ENCODE peak calls at places on chromosomes 4 and X, in six cellular contexts. Y, P, L, G, F and S are unnamed samples.

GRCh38 chr4:142607976-142608375 is 238.1 kb downstream of the INPP4B start:
- DNase-seq in P (no peak), F (no peak), G (no peak), Y (no peak), L (no peak), S (no peak)

GRCh38 chrX:115023139-115023538 is 5.7 kb upstream of the IL13RA2 start:
- DNase-seq in Y (no peak), G (no peak), P (no peak), L (no peak), F (no peak), S (no peak)

GRCh38 chr4:23213198-23213597 is 520.5 kb downstream of the GBA3 start:
- DNase-seq in P (no peak), G (no peak), Y (no peak), L (no peak), F (no peak), S (no peak)

GRCh38 chr4:74109116-74109791 is 10.3 kb upstream of the CXCL2 start:
- DNase-seq in G (no peak), Y (no peak), F (no peak), L (no peak), P (no peak), S (no peak)

GRCh38 chr4:39613093-39613656 is 25.5 kb downstream of the SMIM14 start:
- DNase-seq in Y (no peak), P (no peak), F (no peak), G (no peak), L (no peak), S (no peak)

GRCh38 chr4:73127839-73128448 is 58.4 kb upstream of the COX18 start:
- DNase-seq in G (no peak), F (no peak), Y (no peak), P (no peak), L (no peak), S (no peak)

GRCh38 chr4:82782626-82783025 is 16.0 kb downstream of the SCD5 start:
- DNase-seq in F (no peak), P (no peak), Y (no peak), L (no peak), G (no peak), S (no peak)

GRCh38 chr4:33959519-33959918 is 2284.8 kb downstream of the ARAP2 start:
- DNase-seq in P (no peak), G (no peak), Y (no peak), L (no peak), F (no peak), S (no peak)

GRCh38 chr4:126051709-126052424 is 737.1 kb downstream of the FAT4 start:
- DNase-seq in F (no peak), G (no peak), L (no peak), Y (no peak), P (no peak), S (peak; percentile 27)

GRCh38 chrX:73817381-73818199 is 254.6 kb downstream of the CHIC1 start:
- DNase-seq in Y (no peak), L (no peak), G (no peak), P (no peak), F (no peak), S (no peak)